ENCODE peak calls at places on chromosomes 2 and 18, in five cellular contexts. T is stimulated activated CD8-positive, alpha-beta memory T cell treated with anti-CD3 and anti-CD28 coated beads, Interleukin-15, amount 100 ng/mL, for 24 hours; H is activated T-helper 9 cell treated with anti-CD3 and anti-CD28 coated beads, Interleukin-2, amount 50 U/mL, for 16 hours; O is naive thymus-derived CD4-positive, alpha-beta T cell; Q is activated naive CD4-positive, alpha-beta T cell treated with anti-CD3 and anti-CD28 coated beads, Interleukin-2, amount 50 U/mL, for 72 hours. V is an unnamed sample.

GRCh38 chr2:239293450-239294430 is 107.1 kb downstream of the HDAC4 start:
- DNase-seq in T (no peak), H (peak; percentile 55), O (no peak), Q (peak; percentile 76), V (peak; percentile 62)

GRCh38 chr18:79476918-79477685 is 81.4 kb downstream of the NFATC1 start:
- DNase-seq in T (no peak), H (no peak), O (no peak), Q (peak; percentile 38), V (no peak)

GRCh38 chr2:228469721-228470120 is 288.2 kb upstream of the SPHKAP start:
- DNase-seq in T (no peak), H (no peak), O (no peak), Q (no peak), V (peak; percentile 21)

GRCh38 chr2:207353836-207354235 is 175.9 kb upstream of the CREB1 start:
- DNase-seq in T (no peak), H (no peak), O (no peak), Q (no peak), V (no peak)

GRCh38 chr2:11746376-11746806 is at the start of gene LPIN1:
- DNase-seq in T (peak; percentile 74), H (peak; percentile 84), O (peak; percentile 83), Q (peak; percentile 85), V (peak; percentile 39)

GRCh38 chr2:99811544-99811943 is 321.7 kb upstream of the REV1 start:
- DNase-seq in T (no peak), H (no peak), O (no peak), Q (no peak), V (no peak)

GRCh38 chr2:182642328-182642727 is 73.7 kb upstream of the DNAJC10 start:
- DNase-seq in T (no peak), H (peak; percentile 0), O (no peak), Q (no peak), V (peak; percentile 30)

GRCh38 chr2:176067587-176068002 is 16.2 kb downstream of the EVX2 start:
- DNase-seq in T (no peak), H (no peak), O (no peak), Q (no peak), V (no peak)

GRCh38 chr2:62999905-63000304 is 50.7 kb upstream of the OTX1 start:
- DNase-seq in T (no peak), H (no peak), O (no peak), Q (no peak), V (peak; percentile 67)

GRCh38 chr18:44079602-44080001 is 601.1 kb upstream of the SETBP1 start:
- DNase-seq in T (no peak), H (no peak), O (no peak), Q (no peak), V (peak; percentile 68)

GRCh38 chr18:13181765-13182164 is 36.8 kb upstream of the LDLRAD4 start:
- DNase-seq in T (no peak), H (no peak), O (no peak), Q (no peak), V (no peak)

GRCh38 chr18:57790316-57790715 is 12.8 kb downstream of the ATP8B1 start:
- DNase-seq in T (no peak), H (no peak), O (no peak), Q (no peak), V (no peak)

GRCh38 chr18:45054595-45054994 is 373.9 kb downstream of the SETBP1 start:
- DNase-seq in T (no peak), H (no peak), O (no peak), Q (no peak), V (no peak)

GRCh38 chr2:100391735-100392515 is 25.5 kb downstream of the CHST10 start:
- DNase-seq in T (no peak), H (no peak), O (no peak), Q (no peak), V (no peak)

GRCh38 chr18:56576826-56577573 is 61.4 kb downstream of the TXNL1 start:
- DNase-seq in T (no peak), H (no peak), O (no peak), Q (no peak), V (no peak)

GRCh38 chr2:188412190-188412589 is 120.5 kb downstream of the GULP1 start:
- DNase-seq in T (no peak), H (no peak), O (no peak), Q (no peak), V (peak; percentile 46)

GRCh38 chr2:54535599-54536195 is 79.6 kb downstream of the SPTBN1 start:
- DNase-seq in T (no peak), H (no peak), O (no peak), Q (no peak), V (no peak)

GRCh38 chr2:152508446-152508845 is 173.5 kb downstream of the FMNL2 start:
- DNase-seq in T (no peak), H (no peak), O (no peak), Q (no peak), V (peak; percentile 67)

GRCh38 chr2:96831679-96832078 is 12.1 kb downstream of the ANKRD23 start:
- DNase-seq in T (no peak), H (no peak), O (no peak), Q (no peak), V (no peak)

GRCh38 chr2:160516547-160517365 is 23.1 kb upstream of the RBMS1 start:
- DNase-seq in T (no peak), H (no peak), O (no peak), Q (no peak), V (no peak)